ENCODE peak calls at places on chromosomes 11 and 22, in eight cellular contexts. G is lower leg skin; J is adipocyte; S is NCI-H774; L is stimulated activated CD8-positive, alpha-beta memory T cell treated with anti-CD3 and anti-CD28 coated beads, Interleukin-4, amount 100 ng/mL, for 1 hour; E is activated T-cell treated with anti-CD3 and anti-CD28 coated beads, Interleukin-2, amount 50 U/mL, for 24 hours; O is activated T-helper 1 cell treated with Interleukin-2 at 50 U/mL for 16 hours; N is stimulated activated CD4-positive, alpha-beta T cell treated with anti-CD3 and anti-CD28 coated beads, Interleukin-12 subunit alpha, Interleukin-12 subunit beta, amount 100 ng/mL, for 24 hours. U is an unnamed sample.

GRCh38 chr11:126628450-126628789 is 272.9 kb downstream of the ST3GAL4 start:
- DNase-seq in G (no peak), J (no peak), S (no peak), L (no peak), E (no peak), O (no peak), N (no peak), U (no peak)

GRCh38 chr11:65898656-65899355 is 1.4 kb downstream of the FOSL1 start:
- DNase-seq in G (no peak), J (peak; percentile 62), S (no peak), L (no peak), E (no peak), O (no peak), N (no peak), U (no peak)

GRCh38 chr11:94675239-94675638 is 92.9 kb upstream of the AMOTL1 start:
- DNase-seq in G (no peak), J (no peak), S (no peak), L (no peak), E (no peak), O (no peak), N (no peak), U (no peak)

GRCh38 chr11:119907122-119907933 is 178.3 kb upstream of the NECTIN1 start:
- DNase-seq in G (no peak), J (no peak), S (no peak), L (no peak), E (no peak), O (no peak), N (no peak), U (no peak)

GRCh38 chr11:11780843-11781242 is 60.9 kb upstream of the USP47 start:
- DNase-seq in G (no peak), J (no peak), S (peak; percentile 30), L (no peak), E (no peak), O (no peak), N (no peak), U (no peak)

GRCh38 chr22:37486224-37486845 is at the start of gene MFNG:
- DNase-seq in G (peak; percentile 92), J (peak; percentile 62), S (peak; percentile 19), L (peak; percentile 47), E (peak; percentile 84), O (peak; percentile 67), N (peak; percentile 57), U (peak; percentile 89)

GRCh38 chr11:28017816-28018215 is 90.1 kb downstream of the KIF18A start:
- DNase-seq in G (no peak), J (no peak), S (no peak), L (no peak), E (no peak), O (no peak), N (no peak), U (peak; percentile 10)

GRCh38 chr11:10288316-10288715 is 5.7 kb downstream of the SBF2 start:
- DNase-seq in G (no peak), J (no peak), S (no peak), L (no peak), E (no peak), O (no peak), N (no peak), U (no peak)

GRCh38 chr11:64234840-64235379 is 526 bp downstream of the VEGFB start:
- DNase-seq in G (no peak), J (no peak), S (peak; percentile 47), L (no peak), E (peak; percentile 75), O (no peak), N (no peak), U (peak; percentile 74)

GRCh38 chr11:96943970-96944369 is 554.2 kb downstream of the JRKL start:
- DNase-seq in G (no peak), J (no peak), S (no peak), L (no peak), E (no peak), O (no peak), N (no peak), U (no peak)

GRCh38 chr11:70488171-70488570 is 89.8 kb downstream of the CTTN start:
- DNase-seq in G (no peak), J (no peak), S (no peak), L (no peak), E (no peak), O (no peak), N (no peak), U (no peak)